ENCODE peak calls at places on chromosome 1, in ten cellular contexts. B is Daoy; H is AG04450; R is SHP77; D is activated effector memory CD4-positive, alpha-beta T cell treated with anti-CD3 and anti-CD28 coated beads, Interleukin-2, amount 50 U/mL, for 16 hours; O is activated T-helper 2 cell treated with anti-CD3 and anti-CD28 coated beads, Interferon-gamma antibody, Interleukin-2, Interleukin-4, amounts not matched to agents 10 μg/mL and 5 μg/mL and 100 μg/mL, durations not matched to agents 14 hours and 24 hours and 36 hours; W is NCI-H2171; J is activated CD4-positive, alpha-beta T cell treated with anti-CD3 and anti-CD28 coated beads for 36 hours; X is choroid plexus epithelial cell; A is NCI-H2029. I is an unnamed sample.

GRCh38 chr1:14128096-14128495 is 428.1 kb downstream of the PRDM2 start:
- DNase-seq in B (no peak), H (no peak), R (no peak), D (no peak), O (no peak), W (no peak), J (no peak), X (no peak), A (no peak), I (peak)

GRCh38 chr1:237702161-237702560 is 188.6 kb downstream of the ZP4 start:
- DNase-seq in B (no peak), H (no peak), R (no peak), D (no peak), O (no peak), W (no peak), J (no peak), X (no peak), A (peak), I (no peak)

GRCh38 chr1:25871704-25872494 is 3.6 kb downstream of the PAQR7 start:
- DNase-seq in B (no peak), H (no peak), R (no peak), D (no peak), O (no peak), W (no peak), J (no peak), X (no peak), A (peak), I (no peak)

GRCh38 chr1:21573971-21574458 is 64.8 kb downstream of the ALPL start:
- DNase-seq in B (peak), H (no peak), R (peak), D (no peak), O (no peak), W (peak), J (peak), X (peak), A (peak), I (peak)

GRCh38 chr1:119742677-119743076 is 26.0 kb downstream of the HMGCS2 start:
- DNase-seq in B (no peak), H (no peak), R (no peak), D (no peak), O (no peak), W (no peak), J (no peak), X (no peak), A (no peak), I (no peak)

GRCh38 chr1:27931184-27931583 is 3.6 kb upstream of the SMPDL3B start:
- DNase-seq in B (no peak), H (no peak), R (no peak), D (no peak), O (no peak), W (no peak), J (no peak), X (no peak), A (no peak), I (no peak)

GRCh38 chr1:100452641-100453040 is 85.3 kb upstream of the GPR88 start:
- DNase-seq in B (no peak), H (peak), R (no peak), D (no peak), O (no peak), W (no peak), J (no peak), X (peak), A (peak), I (no peak)

GRCh38 chr1:62128765-62129164 is 65.9 kb upstream of the L1TD1 start:
- DNase-seq in B (no peak), H (no peak), R (no peak), D (no peak), O (no peak), W (no peak), J (no peak), X (no peak), A (no peak), I (no peak)

GRCh38 chr1:150551784-150552691 is 2.8 kb downstream of the ADAMTSL4 start:
- DNase-seq in B (peak), H (peak), R (no peak), D (no peak), O (no peak), W (no peak), J (peak), X (peak), A (no peak), I (no peak)

GRCh38 chr1:16213013-16213412 is 561 bp upstream of the ARHGEF19 start:
- DNase-seq in B (no peak), H (no peak), R (no peak), D (no peak), O (no peak), W (no peak), J (no peak), X (no peak), A (no peak), I (no peak)

GRCh38 chr1:113433177-113433576 is 42.9 kb downstream of the MAGI3 start:
- DNase-seq in B (no peak), H (no peak), R (no peak), D (no peak), O (no peak), W (no peak), J (no peak), X (no peak), A (no peak), I (no peak)

GRCh38 chr1:56688522-56689026 is 43.5 kb downstream of the PRKAA2 start:
- DNase-seq in B (peak), H (no peak), R (no peak), D (no peak), O (no peak), W (no peak), J (no peak), X (peak), A (no peak), I (no peak)

GRCh38 chr1:232600430-232601258 is 29.3 kb downstream of the SIPA1L2 start:
- DNase-seq in B (peak), H (peak), R (no peak), D (no peak), O (no peak), W (no peak), J (no peak), X (no peak), A (peak), I (no peak)

GRCh38 chr1:227886503-227886961 is 61.2 kb downstream of the WNT9A start:
- DNase-seq in B (no peak), H (no peak), R (no peak), D (no peak), O (no peak), W (no peak), J (no peak), X (no peak), A (no peak), I (no peak)

GRCh38 chr1:235160395-235160964 is 570 bp downstream of the RBM34 start:
- DNase-seq in B (no peak), H (peak), R (no peak), D (no peak), O (no peak), W (no peak), J (no peak), X (peak), A (no peak), I (no peak)

GRCh38 chr1:152461544-152461943 is 47.5 kb upstream of the CRNN start:
- DNase-seq in B (peak), H (no peak), R (peak), D (peak), O (peak), W (peak), J (peak), X (peak), A (no peak), I (no peak)

GRCh38 chr1:179742717-179743678 is at the start of gene FAM163A:
- DNase-seq in B (peak), H (no peak), R (no peak), D (no peak), O (no peak), W (peak), J (peak), X (no peak), A (no peak), I (peak)

GRCh38 chr1:3264456-3264855 is 190.0 kb upstream of the ARHGEF16 start:
- DNase-seq in B (no peak), H (no peak), R (no peak), D (no peak), O (no peak), W (no peak), J (no peak), X (no peak), A (no peak), I (no peak)